ENCODE peak calls at places on chromosomes 1 and 21, in nine cellular contexts. E is lower lobe of right lung, X is dorsolateral prefrontal cortex, G is uterus, Q is H1, I is adrenal gland, T is cardiac muscle cell, W is ascending aorta, J is mammary epithelial cell. U is an unnamed sample.

GRCh38 chr1:218459450-218459849 is 114.3 kb downstream of the TGFB2 start:
- DNase-seq in T (no peak), W (peak; percentile 74), I (no peak), Q (no peak), X (no peak), E (peak; percentile 55), J (no peak), G (no peak), U (peak; percentile 27)

GRCh38 chr21:38289697-38290096 is 32.9 kb downstream of the KCNJ15 start:
- DNase-seq in G (no peak), Q (no peak), T (no peak), E (peak; percentile 80), W (no peak), X (no peak), J (peak; percentile 99), I (peak; percentile 48), U (no peak)

GRCh38 chr1:22738069-22738435 is 27.4 kb downstream of the EPHB2 start:
- DNase-seq in W (no peak), J (no peak), Q (no peak), X (no peak), I (no peak), G (no peak), E (no peak), T (no peak), U (no peak)

GRCh38 chr1:151988405-151988851 is 5.2 kb downstream of the S100A10 start:
- DNase-seq in X (no peak), G (no peak), I (peak; percentile 57), T (no peak), E (no peak), Q (no peak), W (no peak), J (peak; percentile 85), U (no peak)

GRCh38 chr1:201153474-201154388 is 543 bp downstream of the TMEM9 start:
- DNase-seq in T (peak; percentile 71), W (no peak), G (no peak), X (peak; percentile 49), Q (no peak), E (no peak), I (no peak), J (no peak), U (no peak)

GRCh38 chr1:34049994-34050393 is 115.0 kb downstream of the CSMD2 start:
- DNase-seq in I (no peak), E (no peak), W (no peak), X (no peak), Q (no peak), G (no peak), J (no peak), T (no peak), U (no peak)

GRCh38 chr1:143661418-143662120 is 310.2 kb downstream of the FAM72C start:
- DNase-seq in Q (no peak), W (no peak), X (no peak), I (no peak), J (no peak), T (no peak), G (no peak), E (no peak), U (no peak)

GRCh38 chr21:27425574-27425973 is 458.7 kb upstream of the ADAMTS5 start:
- DNase-seq in I (no peak), Q (no peak), W (no peak), E (no peak), X (no peak), G (peak; percentile 50), J (peak; percentile 50), T (no peak), U (no peak)

GRCh38 chr21:44758141-44758561 is 43.5 kb downstream of the UBE2G2 start:
- DNase-seq in T (no peak), J (no peak), I (no peak), E (no peak), Q (no peak), W (peak; percentile 54), X (no peak), G (no peak), U (no peak)

GRCh38 chr1:72481420-72481819 is 199.1 kb upstream of the NEGR1 start:
- DNase-seq in J (no peak), T (no peak), E (no peak), G (no peak), Q (no peak), I (no peak), X (no peak), W (no peak), U (no peak)

GRCh38 chr1:32404956-32405355 is 10.7 kb upstream of the BSDC1 start:
- DNase-seq in W (no peak), G (no peak), J (no peak), T (no peak), X (no peak), I (no peak), Q (no peak), E (no peak), U (no peak)

GRCh38 chr1:89622895-89623294 is 10.0 kb upstream of the LRRC8C start:
- DNase-seq in J (no peak), X (no peak), E (no peak), G (no peak), W (no peak), T (no peak), I (no peak), Q (no peak), U (no peak)

GRCh38 chr1:16498573-16499359 is 15.3 kb downstream of the RNU1-1 start:
- DNase-seq in W (peak; percentile 93), X (peak; percentile 87), G (peak; percentile 92), I (peak; percentile 87), E (peak; percentile 93), Q (peak; percentile 70), J (peak; percentile 71), T (peak; percentile 97), U (peak; percentile 92)
- TF ChIP-seq CTCF in W (peak; percentile 9), X (peak; percentile 7), G (no peak), I (no peak), E (peak; percentile 19), Q (no peak), J (no peak), T (no peak), U (peak; percentile 35)

GRCh38 chr1:164562947-164563346 is 4.0 kb downstream of the PBX1 start:
- DNase-seq in X (no peak), G (no peak), Q (no peak), I (no peak), T (no peak), J (peak; percentile 35), E (no peak), W (no peak), U (no peak)
- H3K27me3 ChIP-seq in X (no peaks in the 10 kb centered on the region), G (no peaks in the 10 kb centered on the region), Q (no peaks in the 10 kb centered on the region), I (no peaks in the 10 kb centered on the region), T (no peaks in the 10 kb centered on the region), J (no peaks in the 10 kb centered on the region), E (no peaks in the 10 kb centered on the region), W (no peaks in the 10 kb centered on the region), U (no peaks in the 10 kb centered on the region)

GRCh38 chr1:234969630-234970370 is 158.8 kb downstream of the TOMM20 start:
- DNase-seq in X (peak; percentile 76), G (peak; percentile 68), J (peak; percentile 73), T (peak; percentile 71), Q (no peak), E (peak; percentile 68), I (peak; percentile 77), W (peak; percentile 73), U (peak; percentile 79)
- H3K27ac ChIP-seq in X (peak overlapping the region; percentile 88), G (peak overlapping the region; percentile 80), J (peak overlapping the region; percentile 64), T (peak overlapping the region; percentile 78), Q (peak overlapping the region; percentile 43), E (peak overlapping the region; percentile 84), I (peak overlapping the region; percentile 87), W (peak overlapping the region; percentile 89), U (peak overlapping the region; percentile 87)

GRCh38 chr21:36915014-36915700 is 51.3 kb downstream of the HLCS start:
- DNase-seq in W (no peak), I (no peak), G (no peak), Q (no peak), X (no peak), J (no peak), T (no peak), E (no peak), U (no peak)

GRCh38 chr21:36915701-36916075 is 50.8 kb downstream of the HLCS start:
- DNase-seq in T (no peak), J (no peak), X (no peak), E (no peak), W (no peak), G (no peak), I (no peak), Q (no peak), U (no peak)

GRCh38 chr21:36918291-36918690 is 48.2 kb downstream of the HLCS start:
- DNase-seq in X (no peak), T (no peak), G (no peak), W (no peak), E (no peak), I (no peak), J (no peak), Q (no peak), U (no peak)

GRCh38 chr21:36916718-36917117 is 49.8 kb downstream of the HLCS start:
- DNase-seq in X (no peak), E (no peak), Q (no peak), J (no peak), T (no peak), W (no peak), I (no peak), G (no peak), U (no peak)

GRCh38 chr21:36917487-36918158 is 48.8 kb downstream of the HLCS start:
- DNase-seq in X (no peak), W (no peak), Q (peak; percentile 34), T (peak; percentile 57), G (no peak), I (peak; percentile 35), J (no peak), E (no peak), U (no peak)
- TF ChIP-seq CTCF in X (peak; percentile 67), W (no peak), Q (peak; percentile 75), T (peak; percentile 75), G (no peak), I (peak; percentile 37), J (peak; percentile 41), E (peak; percentile 45), U (peak; percentile 72)

DNA sequence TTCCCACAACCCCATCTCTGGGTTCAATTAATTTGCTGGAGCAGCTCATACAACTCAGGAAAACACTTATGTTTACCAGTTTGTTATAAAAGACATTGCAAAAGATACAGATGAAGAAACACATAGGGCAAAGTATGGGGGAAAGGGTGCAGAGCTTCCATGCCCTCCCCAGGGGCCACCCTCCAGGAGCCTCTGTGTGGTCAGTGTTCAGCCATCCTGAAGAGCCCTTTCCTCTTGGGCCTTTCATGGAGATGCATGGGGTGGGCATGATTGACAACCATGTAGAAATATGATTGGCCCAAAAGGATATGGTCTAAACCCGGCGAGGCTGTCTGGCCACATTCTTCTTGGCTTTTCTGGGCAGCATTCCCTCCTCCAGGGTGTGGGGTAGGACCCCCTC is 56.8 kb upstream of the PDE9A start:
- DNase-seq in G (no peak), X (no peak), W (no peak), E (no peak), J (no peak), Q (no peak), I (no peak), T (no peak), U (no peak)
- H3K27me3 ChIP-seq in G (no peaks in the 10 kb centered on the region), X (no peaks in the 10 kb centered on the region), W (no peaks in the 10 kb centered on the region), E (no peaks in the 10 kb centered on the region), J (no peaks in the 10 kb centered on the region), Q (no peaks in the 10 kb centered on the region), I (no peaks in the 10 kb centered on the region), T (no peaks in the 10 kb centered on the region), U (peaks cover 73% of the 10 kb centered on the region)